ENCODE peak calls at places on chromosomes 2 and 18, in four cellular contexts. U, W, K and I are unnamed samples.

GRCh38 chr2:184734338-184734737 is 136.0 kb downstream of the ZNF804A start:
- DNase-seq in U (no peak), W (no peak), K (no peak), I (no peak)

GRCh38 chr18:13107074-13107473 is 111.5 kb upstream of the LDLRAD4 start:
- DNase-seq in U (no peak), W (no peak), K (no peak), I (no peak)

GRCh38 chr2:21599417-21599816 is 475.6 kb downstream of the TDRD15 start:
- DNase-seq in U (no peak), W (no peak), K (no peak), I (no peak)

GRCh38 chr18:26456070-26456491 is 92.3 kb downstream of the KCTD1 start:
- DNase-seq in U (no peak), W (no peak), K (no peak), I (no peak)

GRCh38 chr2:201254331-201254730 is 6.0 kb upstream of the CASP8 start:
- DNase-seq in U (peak), W (no peak), K (no peak), I (no peak)

GRCh38 chr2:70921839-70922590 is 13.7 kb upstream of the ATP6V1B1 start:
- DNase-seq in U (no peak), W (no peak), K (no peak), I (no peak)

GRCh38 chr2:164972216-164972615 is 16.9 kb upstream of the SLC38A11 start:
- DNase-seq in U (no peak), W (no peak), K (no peak), I (no peak)

GRCh38 chr2:217335341-217335966 is 475.6 kb upstream of the TNP1 start:
- DNase-seq in U (peak), W (no peak), K (no peak), I (no peak)

GRCh38 chr2:147172493-147173185 is 672.2 kb upstream of the ACVR2A start:
- DNase-seq in U (no peak), W (no peak), K (no peak), I (no peak)

GRCh38 chr2:156321243-156321904 is 11.1 kb downstream of the NR4A2 start:
- DNase-seq in U (no peak), W (peak), K (no peak), I (no peak)

GRCh38 chr2:15753811-15754702 is 162.4 kb downstream of the DDX1 start:
- DNase-seq in U (no peak), W (no peak), K (no peak), I (no peak)

GRCh38 chr2:197159681-197160211 is 150.8 kb downstream of the ANKRD44 start:
- DNase-seq in U (peak), W (no peak), K (no peak), I (peak)

GRCh38 chr18:58117685-58118403 is 73.8 kb downstream of the NEDD4L start:
- DNase-seq in U (peak), W (no peak), K (no peak), I (peak)

GRCh38 chr2:138059487-138059886 is 95.2 kb downstream of the HNMT start:
- DNase-seq in U (no peak), W (no peak), K (no peak), I (no peak)

GRCh38 chr2:230944123-230944653 is 19.1 kb upstream of the GPR55 start:
- DNase-seq in U (no peak), W (peak), K (no peak), I (no peak)

GRCh38 chr2:54704688-54705605 is 18.5 kb upstream of the EML6 start:
- DNase-seq in U (peak), W (no peak), K (peak), I (peak)

GRCh38 chr2:16096962-16097361 is 156.6 kb downstream of the MYCN start:
- DNase-seq in U (no peak), W (no peak), K (no peak), I (no peak)

GRCh38 chr18:28961669-28962228 is 784.8 kb upstream of the CDH2 start:
- DNase-seq in U (peak), W (no peak), K (no peak), I (peak)